ENCODE peak calls at places on chromosomes 12 and 14, in five cellular contexts. R is neural progenitor cell, E is astrocyte, Q is A172, T is AG09309. J is an unnamed sample.

GRCh38 chr12:106084048-106084671 is 54.6 kb downstream of the NUAK1 start:
- DNase-seq in Q (peak; percentile 96), E (peak; percentile 97), R (peak; percentile 90), T (peak; percentile 84), J (peak; percentile 82)

GRCh38 chr12:49413796-49414195 is 46.5 kb downstream of the SPATS2 start:
- DNase-seq in Q (no peak), E (no peak), R (no peak), T (peak; percentile 0), J (no peak)

GRCh38 chr12:10140001-10140400 is 10.0 kb upstream of the CLEC7A start:
- DNase-seq in E (peak; percentile 30), Q (peak; percentile 51), R (peak; percentile 64), T (peak; percentile 39), J (peak; percentile 72)

GRCh38 chr12:111788178-111788654 is 21.5 kb downstream of the ALDH2 start:
- DNase-seq in E (no peak), Q (no peak), T (peak; percentile 44), R (peak; percentile 48), J (peak; percentile 21)

GRCh38 chr12:10331642-10332239 is 24.1 kb downstream of the KLRD1 start:
- DNase-seq in Q (peak; percentile 21), R (peak; percentile 72), T (peak; percentile 31), E (peak; percentile 33), J (peak; percentile 12)

GRCh38 chr12:22539055-22539454 is 5.3 kb downstream of the C2CD5 start:
- DNase-seq in T (no peak), E (no peak), Q (no peak), R (no peak), J (no peak)

GRCh38 chr12:93943766-93944165 is 204.6 kb upstream of the PLXNC1 start:
- DNase-seq in E (peak; percentile 15), Q (peak; percentile 19), R (no peak), T (no peak), J (no peak)

GRCh38 chr12:90183201-90183600 is 474.6 kb upstream of the ATP2B1 start:
- DNase-seq in E (no peak), R (no peak), Q (no peak), T (no peak), J (no peak)

GRCh38 chr12:6538420-6539275 is 4.3 kb downstream of the GAPDH start:
- DNase-seq in Q (peak; percentile 32), E (peak; percentile 45), T (no peak), R (no peak), J (peak; percentile 47)

GRCh38 chr12:95959107-95959506 is 16.0 kb downstream of the AMDHD1 start:
- DNase-seq in E (no peak), Q (peak; percentile 13), R (peak; percentile 35), T (no peak), J (no peak)

GRCh38 chr14:102907980-102908730 is 14.3 kb upstream of the AMN start:
- DNase-seq in E (no peak), R (no peak), T (no peak), Q (no peak), J (no peak)

GRCh38 chr12:572532-572899 is 90.7 kb downstream of the NINJ2 start:
- DNase-seq in Q (peak; percentile 37), T (no peak), R (no peak), E (no peak), J (no peak)

GRCh38 chr12:38823743-38824142 is 81.6 kb downstream of the CPNE8 start:
- DNase-seq in E (peak; percentile 12), T (peak; percentile 5), R (no peak), Q (peak; percentile 8), J (no peak)

GRCh38 chr14:69312608-69313007 is 52.6 kb downstream of the GALNT16 start:
- DNase-seq in E (no peak), T (no peak), Q (no peak), R (no peak), J (no peak)

GRCh38 chr12:124160102-124160501 is 134.8 kb upstream of the RFLNA start:
- DNase-seq in E (peak; percentile 6), T (no peak), Q (no peak), R (peak; percentile 60), J (no peak)

GRCh38 chr12:70983692-70984091 is 63.2 kb upstream of the PTPRR start:
- DNase-seq in R (peak; percentile 70), E (peak; percentile 65), T (no peak), Q (peak; percentile 10), J (no peak)

GRCh38 chr14:50230601-50231474 is 540 bp downstream of the SOS2 start:
- DNase-seq in Q (peak; percentile 8), E (peak; percentile 45), T (peak; percentile 14), R (peak; percentile 26), J (peak; percentile 31)

GRCh38 chr12:1473418-1473817 is 121.0 kb downstream of the FBXL14 start:
- DNase-seq in T (no peak), E (peak; percentile 17), Q (peak; percentile 48), R (no peak), J (no peak)

GRCh38 chr12:130728158-130729058 is 12.3 kb upstream of the RIMBP2 start:
- DNase-seq in R (no peak), E (no peak), Q (no peak), T (no peak), J (no peak)

GRCh38 chr12:28014196-28014595 is 41.7 kb upstream of the PTHLH start:
- DNase-seq in T (no peak), R (no peak), Q (no peak), E (no peak), J (no peak)

GRCh38 chr12:86772688-86773087 is 516.5 kb upstream of the MGAT4C start:
- DNase-seq in E (peak; percentile 51), R (no peak), Q (no peak), T (no peak), J (no peak)

GRCh38 chr12:47080725-47081502 is 1.2 kb upstream of the AMIGO2 start:
- DNase-seq in E (peak; percentile 80), Q (peak; percentile 94), R (peak; percentile 51), T (no peak), J (no peak)

GRCh38 chr12:113135178-113136127 is at the start of gene RASAL1:
- DNase-seq in T (no peak), Q (no peak), E (no peak), R (peak; percentile 84), J (peak; percentile 90)

GRCh38 chr12:64318605-64319004 is 72.0 kb downstream of the C12orf56 start:
- DNase-seq in E (no peak), Q (peak; percentile 3), T (no peak), R (no peak), J (no peak)

GRCh38 chr12:93813181-93813580 is 136.0 kb downstream of the CRADD start:
- DNase-seq in Q (no peak), R (no peak), T (no peak), E (peak; percentile 62), J (no peak)

GRCh38 chr14:93073833-93074769 is 41.6 kb downstream of the ITPK1 start:
- DNase-seq in R (no peak), E (peak; percentile 10), Q (no peak), T (no peak), J (no peak)

GRCh38 chr14:94673781-94674231 is 61.6 kb downstream of the SERPINA3 start:
- DNase-seq in T (no peak), R (no peak), E (peak; percentile 12), Q (peak; percentile 1), J (no peak)

GRCh38 chr14:51828017-51828797 is 32.2 kb upstream of the GNG2 start:
- DNase-seq in E (peak; percentile 64), R (peak; percentile 25), T (no peak), Q (peak; percentile 84), J (no peak)

GRCh38 chr12:56699020-56699661 is 11.1 kb upstream of the PTGES3 start:
- DNase-seq in T (no peak), Q (no peak), R (no peak), E (no peak), J (no peak)

GRCh38 chr12:116697305-116698130 is 40.4 kb downstream of the SPRING1 start:
- DNase-seq in Q (peak; percentile 18), T (no peak), E (no peak), R (peak; percentile 84), J (no peak)

GRCh38 chr12:110465024-110465423 is 3.0 kb downstream of the GPN3 start:
- DNase-seq in Q (no peak), E (no peak), R (no peak), T (no peak), J (no peak)

GRCh38 chr12:47281667-47282171 is 202.0 kb upstream of the AMIGO2 start:
- DNase-seq in R (no peak), E (peak; percentile 75), Q (no peak), T (no peak), J (no peak)

GRCh38 chr12:132178801-132179401 is 34.6 kb downstream of the NOC4L start:
- DNase-seq in T (no peak), E (no peak), R (peak; percentile 31), Q (no peak), J (no peak)

GRCh38 chr12:62210422-62210821 is 49.8 kb upstream of the USP15 start:
- DNase-seq in E (peak; percentile 12), Q (peak; percentile 15), T (peak; percentile 10), R (peak; percentile 45), J (peak; percentile 18)

GRCh38 chr14:87233266-87233665 is 759.7 kb downstream of the GALC start:
- DNase-seq in R (no peak), E (no peak), T (no peak), Q (no peak), J (no peak)

GRCh38 chr14:70709726-70710382 is 68.1 kb downstream of the TTC9 start:
- DNase-seq in E (no peak), R (no peak), Q (no peak), T (no peak), J (no peak)

GRCh38 chr14:74888164-74889158 is 6.7 kb downstream of the DLST start:
- DNase-seq in R (no peak), E (peak; percentile 31), T (no peak), Q (peak; percentile 30), J (peak; percentile 12)

J was measured in HAP-1.